ENCODE peak calls at places on chromosome 18, in seven cellular contexts. Y is GM12892, I is HCT116, Q is prostate gland, N is ovary, U is GM12878, A is sigmoid colon. W is an unnamed sample.

GRCh38 chr18:2920546-2921343 is 73.9 kb downstream of the EMILIN2 start:
- DNase-seq in Y (no peak), A (no peak), Q (no peak), U (no peak), I (no peak), N (no peak), W (peak; percentile 72)

GRCh38 chr18:11857177-11857887 is 6.1 kb downstream of the CHMP1B start:
- DNase-seq in N (peak; percentile 31), A (peak; percentile 95), Q (no peak), Y (no peak), U (no peak), I (peak; percentile 95), W (no peak)

GRCh38 chr18:49819768-49820662 is 6.7 kb upstream of the ACAA2 start:
- DNase-seq in U (no peak), N (no peak), I (no peak), A (no peak), Y (no peak), Q (no peak), W (no peak)

GRCh38 chr18:616380-616995 is 19.7 kb downstream of the CLUL1 start:
- DNase-seq in U (no peak), N (no peak), Y (no peak), I (peak; percentile 35), Q (no peak), A (no peak), W (no peak)

GRCh38 chr18:23398401-23398800 is 54.7 kb upstream of the RIOK3 start:
- DNase-seq in Q (no peak), N (no peak), A (no peak), I (no peak), Y (no peak), U (no peak), W (no peak)

GRCh38 chr18:3653859-3654441 is 204.0 kb downstream of the TGIF1 start:
- DNase-seq in Y (no peak), N (no peak), Q (no peak), A (no peak), U (no peak), I (no peak), W (no peak)

GRCh38 chr18:12585218-12585617 is 72.7 kb downstream of the SPIRE1 start:
- DNase-seq in Y (no peak), I (no peak), U (no peak), N (no peak), Q (no peak), A (no peak), W (no peak)

GRCh38 chr18:5197032-5197434 is at the start of gene AKAIN1:
- DNase-seq in Q (no peak), Y (no peak), A (no peak), N (no peak), I (no peak), U (no peak), W (no peak)

GRCh38 chr18:70221156-70221910 is 15.8 kb upstream of the RTTN start:
- DNase-seq in Y (no peak), I (no peak), U (no peak), Q (no peak), A (no peak), N (no peak), W (no peak)

GRCh38 chr18:23784811-23785245 is 95.6 kb downstream of the LAMA3 start:
- DNase-seq in A (no peak), I (no peak), U (no peak), N (no peak), Y (no peak), Q (no peak), W (no peak)

GRCh38 chr18:22347624-22348511 is 69.8 kb downstream of the CTAGE1 start:
- DNase-seq in Q (peak; percentile 36), U (no peak), A (no peak), Y (no peak), I (no peak), N (peak; percentile 40), W (peak; percentile 82)

GRCh38 chr18:68840554-68841263 is 42.8 kb downstream of the CCDC102B start:
- DNase-seq in I (peak; percentile 23), A (peak; percentile 60), Q (no peak), Y (no peak), U (no peak), N (no peak), W (no peak)

GRCh38 chr18:27839141-27839540 is 337.8 kb downstream of the CDH2 start:
- DNase-seq in N (no peak), Q (no peak), A (no peak), U (no peak), Y (no peak), I (no peak), W (no peak)

GRCh38 chr18:37554399-37554787 is 11.2 kb downstream of the CELF4 start:
- DNase-seq in A (no peak), Y (no peak), U (no peak), I (no peak), N (no peak), Q (no peak), W (no peak)

GRCh38 chr18:75898666-75899065 is 471.2 kb upstream of the SMIM21 start:
- DNase-seq in U (no peak), Y (no peak), A (no peak), I (no peak), Q (no peak), N (no peak), W (no peak)

GRCh38 chr18:46628206-46628605 is 28.8 kb downstream of the LOXHD1 start:
- DNase-seq in N (no peak), Y (no peak), Q (no peak), I (no peak), A (no peak), U (no peak), W (no peak)

GRCh38 chr18:48371854-48372598 is 37.2 kb downstream of the ZBTB7C start:
- DNase-seq in I (no peak), Y (no peak), N (no peak), U (no peak), A (no peak), Q (no peak), W (peak; percentile 32)

DNA sequence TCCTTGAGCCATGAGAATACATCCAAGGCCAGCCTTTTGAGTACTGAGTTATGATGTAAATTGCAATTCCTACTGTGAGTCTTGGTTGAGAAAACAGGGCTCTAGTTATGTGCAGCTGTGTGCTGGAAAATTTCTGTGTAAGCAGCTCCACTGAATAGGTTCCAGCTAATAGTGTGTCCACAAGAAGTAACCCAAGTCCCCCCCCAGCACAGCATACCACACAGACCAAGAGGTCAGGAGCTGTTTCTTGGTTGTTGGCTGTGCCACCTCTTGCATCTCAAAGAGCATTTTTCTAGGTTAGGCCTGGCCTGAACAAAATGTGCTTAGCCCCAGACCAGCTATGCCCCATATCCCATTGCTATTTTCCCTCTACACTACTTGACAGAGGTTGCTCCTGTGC is 36.8 kb upstream of the APCDD1 start:
- DNase-seq in Q (no peak), Y (no peak), N (no peak), A (no peak), I (no peak), U (no peak), W (no peak)
- TF ChIP-seq POLR2A in Q (no peak), Y (no peak), N (no peak), A (no peak), I (no peak), U (no peak), W (no peak)

GRCh38 chr18:79507076-79507545 is 111.4 kb downstream of the NFATC1 start:
- DNase-seq in N (peak; percentile 61), I (no peak), Y (no peak), U (no peak), Q (peak; percentile 46), A (peak; percentile 88), W (no peak)

GRCh38 chr18:79508565-79509535 is 113.1 kb downstream of the NFATC1 start:
- DNase-seq in Q (no peak), I (no peak), U (no peak), Y (no peak), A (peak; percentile 70), N (peak; percentile 12), W (no peak)

GRCh38 chr18:79506191-79507075 is 110.7 kb downstream of the NFATC1 start:
- DNase-seq in N (peak; percentile 14), I (no peak), Q (no peak), Y (no peak), A (peak; percentile 86), U (no peak), W (no peak)

GRCh38 chr18:79509536-79509930 is 113.8 kb downstream of the NFATC1 start:
- DNase-seq in A (peak; percentile 52), Y (no peak), U (no peak), N (peak; percentile 6), I (no peak), Q (no peak), W (no peak)

GRCh38 chr18:79507546-79508480 is 112.1 kb downstream of the NFATC1 start:
- DNase-seq in N (peak; percentile 79), A (peak; percentile 95), Y (no peak), U (no peak), I (no peak), Q (peak; percentile 72), W (no peak)
- TF ChIP-seq POLR2A in N (no peak), A (no peak), Y (no peak), U (no peak), I (no peak), Q (peak; percentile 33), W (no peak)

GRCh38 chr18:62521588-62521987 is 1.2 kb upstream of the ZCCHC2 start:
- DNase-seq in I (no peak), N (no peak), U (no peak), Q (no peak), Y (no peak), A (no peak), W (no peak)

GRCh38 chr18:62523631-62524442 is 1.0 kb downstream of the ZCCHC2 start:
- DNase-seq in Q (peak; percentile 27), A (peak; percentile 82), Y (peak; percentile 18), I (no peak), U (no peak), N (peak; percentile 48), W (no peak)

GRCh38 chr18:62523255-62523588 is 397 bp downstream of the ZCCHC2 start:
- DNase-seq in Y (no peak), N (no peak), Q (no peak), I (no peak), A (no peak), U (no peak), W (no peak)

GRCh38 chr18:62522178-62522509 is 681 bp upstream of the ZCCHC2 start:
- DNase-seq in A (no peak), N (no peak), Y (no peak), I (no peak), U (no peak), Q (no peak), W (no peak)

GRCh38 chr18:62522510-62523254 is at the start of gene ZCCHC2:
- DNase-seq in Y (peak; percentile 78), I (peak; percentile 94), U (peak; percentile 90), Q (peak; percentile 98), A (peak; percentile 99), N (peak; percentile 98), W (peak; percentile 99)
- TF ChIP-seq POLR2A in Y (peak; percentile 79), I (peak; percentile 58), U (peak; percentile 90), Q (peak; percentile 97), A (peak; percentile 37), N (peak; percentile 90), W (peak; percentile 71)

GRCh38 chr18:79680891-79681339 is 1.3 kb downstream of the CTDP1 start:
- DNase-seq in N (no peak), U (no peak), I (no peak), Q (no peak), Y (no peak), A (no peak), W (no peak)

GRCh38 chr18:79680100-79680879 is 687 bp downstream of the CTDP1 start:
- DNase-seq in U (no peak), A (no peak), N (no peak), Y (no peak), Q (peak; percentile 43), I (no peak), W (no peak)

GRCh38 chr18:79678665-79679551 is 695 bp upstream of the CTDP1 start:
- DNase-seq in U (peak; percentile 98), Q (peak; percentile 99), I (peak; percentile 97), A (peak; percentile 99), N (peak; percentile 98), Y (peak; percentile 96), W (peak; percentile 99)

GRCh38 chr18:79677840-79678239 is 1.8 kb upstream of the CTDP1 start:
- DNase-seq in A (no peak), Q (no peak), N (no peak), U (no peak), Y (no peak), I (no peak), W (no peak)

GRCh38 chr18:79679552-79680099 is at the start of gene CTDP1:
- DNase-seq in I (peak; percentile 81), A (peak; percentile 96), Q (peak; percentile 87), N (peak; percentile 88), Y (peak; percentile 94), U (no peak), W (no peak)
- TF ChIP-seq POLR2A in I (no peak), A (no peak), Q (peak; percentile 46), N (peak; percentile 27), Y (peak; percentile 69), U (peak; percentile 61), W (peak; percentile 28)